ENCODE peak calls at places on chromosomes 7 and 10, in five cellular contexts. V is T follicular helper cell, M is T-helper 2 cell, B is KBM-7, C is aorta. X is an unnamed sample.

GRCh38 chr10:34286136-34286739 is 528.9 kb downstream of the PARD3 start:
- DNase-seq in V (no peak), M (no peak), B (no peak), C (no peak), X (no peak)

GRCh38 chr10:124497196-124497990 is 35.8 kb downstream of the LHPP start:
- DNase-seq in V (no peak), M (no peak), B (no peak), C (no peak), X (no peak)

GRCh38 chr10:32961892-32962369 is 3.9 kb upstream of the ITGB1 start:
- DNase-seq in V (no peak), M (no peak), B (peak), C (no peak), X (no peak)

GRCh38 chr10:26903818-26904217 is 43.1 kb upstream of the ABI1 start:
- DNase-seq in V (no peak), M (no peak), B (no peak), C (no peak), X (no peak)

GRCh38 chr10:28924585-28925153 is 247.3 kb downstream of the BAMBI start:
- DNase-seq in V (no peak), M (no peak), B (no peak), C (no peak), X (no peak)

GRCh38 chr7:13551503-13551902 is 438.0 kb downstream of the ETV1 start:
- DNase-seq in V (no peak), M (no peak), B (no peak), C (no peak), X (no peak)

GRCh38 chr7:78296689-78297371 is 498.3 kb downstream of the PHTF2 start:
- DNase-seq in V (no peak), M (no peak), B (no peak), C (no peak), X (no peak)

GRCh38 chr10:77405771-77406241 is 231.8 kb downstream of the KCNMA1 start:
- DNase-seq in V (no peak), M (no peak), B (peak), C (peak), X (no peak)

GRCh38 chr7:116630932-116631449 is 41.0 kb upstream of the MET start:
- DNase-seq in V (no peak), M (no peak), B (no peak), C (peak), X (no peak)

GRCh38 chr7:30468791-30469190 is 9.8 kb downstream of the NOD1 start:
- DNase-seq in V (no peak), M (no peak), B (no peak), C (no peak), X (no peak)

GRCh38 chr10:57657164-57657765 is 610.4 kb downstream of the IPMK start:
- DNase-seq in V (no peak), M (peak), B (peak), C (no peak), X (no peak)

GRCh38 chr7:151249034-151249731 is 689 bp upstream of the SMARCD3 start:
- DNase-seq in V (no peak), M (peak), B (peak), C (peak), X (peak)

GRCh38 chr10:16011548-16011947 is 151.2 kb upstream of the MINDY3 start:
- DNase-seq in V (no peak), M (no peak), B (peak), C (no peak), X (no peak)

GRCh38 chr10:117399341-117400196 is 24.3 kb upstream of the PDZD8 start:
- DNase-seq in V (no peak), M (no peak), B (no peak), C (no peak), X (no peak)

GRCh38 chr7:23544913-23545354 is 13.2 kb upstream of the TRA2A start:
- DNase-seq in V (no peak), M (peak), B (peak), C (no peak), X (no peak)

GRCh38 chr10:21230219-21230618 is 295.3 kb downstream of the SKIDA1 start:
- DNase-seq in V (no peak), M (no peak), B (no peak), C (no peak), X (no peak)

GRCh38 chr7:43572516-43573049 is 10.3 kb upstream of the STK17A start:
- DNase-seq in V (no peak), M (peak), B (peak), C (peak), X (peak)

GRCh38 chr7:16357921-16358320 is 63.4 kb downstream of the CRPPA start:
- DNase-seq in V (no peak), M (no peak), B (no peak), C (peak), X (no peak)

GRCh38 chr7:1710936-1711335 is 40.9 kb downstream of the ELFN1 start:
- DNase-seq in V (no peak), M (no peak), B (no peak), C (peak), X (no peak)

GRCh38 chr7:141754939-141755338 is 9.0 kb upstream of the TAS2R3 start:
- DNase-seq in V (no peak), M (peak), B (peak), C (no peak), X (no peak)

GRCh38 chr10:22570733-22571430 is 143.5 kb downstream of the PIP4K2A start:
- DNase-seq in V (no peak), M (peak), B (no peak), C (no peak), X (no peak)

GRCh38 chr7:87759511-87759910 is 116.6 kb downstream of the SLC25A40 start:
- DNase-seq in V (no peak), M (no peak), B (no peak), C (no peak), X (no peak)

GRCh38 chr10:104478380-104478779 is 124.7 kb downstream of the CFAP58 start:
- DNase-seq in V (no peak), M (no peak), B (no peak), C (no peak), X (no peak)

GRCh38 chr7:140327261-140327661 is 71.1 kb downstream of the SLC37A3 start:
- DNase-seq in V (no peak), M (no peak), B (no peak), C (no peak), X (no peak)